ENCODE peak calls at places on chromosomes 2 and 18, in nine cellular contexts. A, W, M, J, Z, P, T, E and G are unnamed samples.

GRCh38 chr2:129812071-129812470 is 167.4 kb upstream of the RAB6C start:
- DNase-seq in A (no peak), W (peak; percentile 45), M (no peak), J (no peak), Z (peak; percentile 33), P (peak; percentile 20), T (no peak), E (no peak), G (no peak)

GRCh38 chr2:76307495-76307894 is 596.8 kb upstream of the GCFC2 start:
- DNase-seq in A (no peak), W (no peak), M (no peak), J (no peak), Z (no peak), P (no peak), T (no peak), E (no peak), G (no peak)

GRCh38 chr2:223824301-223824700 is 13.1 kb downstream of the AP1S3 start:
- DNase-seq in A (no peak), W (no peak), M (no peak), J (no peak), Z (no peak), P (no peak), T (no peak), E (no peak), G (no peak)

GRCh38 chr18:3151379-3152264 is 68.1 kb downstream of the MYOM1 start:
- DNase-seq in A (peak; percentile 17), W (peak; percentile 60), M (peak; percentile 20), J (no peak), Z (no peak), P (peak; percentile 45), T (peak; percentile 57), E (no peak), G (no peak)

GRCh38 chr2:26193578-26194231 is 20.8 kb downstream of the GAREM2 start:
- DNase-seq in A (no peak), W (no peak), M (no peak), J (no peak), Z (no peak), P (no peak), T (no peak), E (no peak), G (no peak)

GRCh38 chr18:61394983-61395382 is 61.8 kb downstream of the CDH20 start:
- DNase-seq in A (no peak), W (no peak), M (no peak), J (no peak), Z (no peak), P (no peak), T (peak; percentile 35), E (no peak), G (no peak)

GRCh38 chr2:99481941-99482340 is 7.9 kb downstream of the REV1 start:
- DNase-seq in A (no peak), W (no peak), M (no peak), J (no peak), Z (no peak), P (peak; percentile 14), T (peak; percentile 11), E (peak; percentile 30), G (no peak)

GRCh38 chr2:23824777-23825212 is 102.1 kb downstream of the ATAD2B start:
- DNase-seq in A (peak; percentile 43), W (peak; percentile 54), M (peak; percentile 33), J (no peak), Z (no peak), P (peak; percentile 65), T (peak; percentile 74), E (no peak), G (peak; percentile 43)

GRCh38 chr18:24530630-24531111 is 70.2 kb downstream of the HRH4 start:
- DNase-seq in A (no peak), W (no peak), M (peak; percentile 82), J (no peak), Z (no peak), P (no peak), T (peak; percentile 70), E (peak; percentile 57), G (no peak)

GRCh38 chr2:236857781-236858180 is 227.9 kb upstream of the COPS8 start:
- DNase-seq in A (no peak), W (no peak), M (no peak), J (no peak), Z (no peak), P (no peak), T (no peak), E (no peak), G (no peak)

GRCh38 chr2:47282621-47283272 is 120.2 kb upstream of the MSH2 start:
- DNase-seq in A (no peak), W (no peak), M (no peak), J (no peak), Z (no peak), P (no peak), T (no peak), E (no peak), G (no peak)

GRCh38 chr18:58202406-58202730 is 158.3 kb downstream of the NEDD4L start:
- DNase-seq in A (no peak), W (no peak), M (peak; percentile 70), J (no peak), Z (no peak), P (no peak), T (no peak), E (peak; percentile 74), G (no peak)

GRCh38 chr2:54697934-54698333 is 25.5 kb upstream of the EML6 start:
- DNase-seq in A (no peak), W (no peak), M (no peak), J (no peak), Z (no peak), P (no peak), T (no peak), E (no peak), G (no peak)

GRCh38 chr2:63737085-63737701 is 104.5 kb upstream of the UGP2 start:
- DNase-seq in A (no peak), W (no peak), M (no peak), J (no peak), Z (no peak), P (no peak), T (no peak), E (peak; percentile 73), G (no peak)

GRCh38 chr2:159140070-159140774 is 146.3 kb downstream of the WDSUB1 start:
- DNase-seq in A (no peak), W (no peak), M (peak; percentile 90), J (no peak), Z (no peak), P (no peak), T (peak; percentile 70), E (no peak), G (no peak)

GRCh38 chr18:22726469-22726868 is 206.7 kb upstream of the RBBP8 start:
- DNase-seq in A (no peak), W (no peak), M (no peak), J (no peak), Z (no peak), P (no peak), T (no peak), E (no peak), G (no peak)

GRCh38 chr2:142875642-142876041 is 1.8 kb upstream of the KYNU start:
- DNase-seq in A (no peak), W (no peak), M (peak; percentile 60), J (no peak), Z (no peak), P (no peak), T (no peak), E (peak; percentile 81), G (no peak)
- TF ChIP-seq CTCF in A (no peak), W (no peak), M (no peak), J (no peak), Z (no peak), P (no peak), T (no peak), E (no peak), G (no peak)

DNA sequence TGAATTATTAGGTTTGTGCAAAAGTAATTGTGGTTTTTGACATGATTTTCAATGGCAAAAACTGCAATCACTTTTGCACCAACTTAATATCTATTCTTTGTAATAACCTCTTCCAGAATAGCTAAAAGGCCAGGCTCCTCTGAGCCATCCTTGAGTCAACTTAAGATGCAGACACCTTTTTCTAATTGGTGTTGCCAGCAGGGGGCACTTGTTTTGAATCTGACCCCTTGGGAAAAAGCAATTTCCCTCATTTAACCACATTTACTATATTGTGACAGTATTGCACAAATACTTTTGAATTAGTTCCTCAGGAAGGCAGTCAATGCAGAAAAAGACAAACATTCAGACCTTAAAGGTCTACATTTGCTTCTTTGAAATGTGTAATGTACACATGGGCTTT is 78.6 kb upstream of the GALNT5 start:
- DNase-seq in A (no peak), W (no peak), M (no peak), J (no peak), Z (no peak), P (no peak), T (no peak), E (no peak), G (no peak)
- TF ChIP-seq CTCF in A (peak; percentile 24), W (no peak), M (no peak), J (peak; percentile 15), Z (no peak), P (peak; percentile 4), T (peak; percentile 21), E (no peak), G (peak; percentile 47)

GRCh38 chr2:35163948-35164347 is 1191.6 kb upstream of the CRIM1 start:
- DNase-seq in A (no peak), W (no peak), M (no peak), J (no peak), Z (no peak), P (no peak), T (no peak), E (no peak), G (no peak)

DNA sequence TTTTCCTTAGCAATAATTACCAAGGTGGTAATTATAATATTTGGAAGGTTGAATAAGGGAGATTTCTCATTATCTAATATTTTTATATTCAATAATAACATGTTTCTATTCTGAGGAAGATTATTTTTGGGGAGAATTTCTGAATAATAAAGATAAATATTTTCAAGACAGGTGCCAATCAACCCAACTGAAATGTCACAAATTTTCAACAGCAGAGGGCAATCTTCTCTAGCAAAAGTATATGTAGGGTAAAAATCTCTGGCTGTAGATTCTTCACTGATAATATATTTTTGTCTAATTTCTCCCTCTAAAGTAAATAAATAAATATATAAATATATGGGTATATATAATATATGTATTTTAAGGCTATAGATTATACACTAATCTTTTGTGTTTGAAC is 1187.2 kb upstream of the CRIM1 start:
- DNase-seq in A (no peak), W (no peak), M (no peak), J (no peak), Z (no peak), P (no peak), T (no peak), E (no peak), G (no peak)
- TF ChIP-seq CTCF in A (no peak), W (no peak), M (no peak), J (no peak), Z (no peak), P (no peak), T (no peak), E (no peak), G (peak; percentile 12)

DNA sequence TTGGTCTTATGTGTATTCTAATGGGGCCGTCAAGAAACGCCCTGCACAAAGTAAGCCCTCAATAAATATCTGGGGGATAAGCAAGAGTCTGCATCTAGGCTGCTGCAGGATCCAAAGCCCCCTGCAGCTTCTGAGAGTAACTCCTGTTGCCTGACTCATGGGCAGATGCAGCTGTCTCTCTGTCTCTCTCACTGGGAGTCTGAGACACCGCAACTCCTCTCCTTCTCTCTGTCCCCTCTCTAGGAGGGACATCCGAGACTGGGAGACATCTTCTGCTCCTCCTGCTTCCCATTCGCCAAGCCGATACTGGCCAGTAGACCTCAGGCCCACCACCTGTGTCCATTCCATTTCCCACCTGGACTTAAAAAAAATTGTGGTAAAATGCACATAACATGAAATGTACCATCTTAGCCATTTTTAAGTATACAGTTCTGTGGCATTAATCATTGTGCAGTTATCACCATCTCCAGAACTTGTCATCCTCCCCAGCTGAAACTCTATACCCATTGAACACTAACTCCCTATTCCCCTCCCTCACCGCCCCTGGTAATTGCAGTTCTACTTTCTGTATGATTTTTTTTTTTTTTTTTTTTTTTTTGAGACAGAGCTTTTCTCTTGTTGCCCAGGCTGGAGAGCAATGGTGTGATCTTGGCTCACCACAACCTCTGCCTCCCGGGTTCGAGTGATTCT is 20.1 kb downstream of the DYSF start:
- DNase-seq in A (no peak), W (no peak), M (no peak), J (no peak), Z (no peak), P (no peak), T (no peak), E (no peak), G (no peak)
- TF ChIP-seq CTCF in A (no peak), W (no peak), M (no peak), J (no peak), Z (no peak), P (no peak), T (no peak), E (no peak), G (no peak)